ENCODE peak calls at places on chromosomes 1 and 21, in nine cellular contexts. E is AG04450; T is renal cortical epithelial cell; O is Calu3; U is NCI-H2107; V is foreskin fibroblast; F is lower lobe of right lung; G is activated T-helper 1 cell treated with anti-CD3 and anti-CD28 coated beads, Interleukin-12 subunit alpha, Interleukin-12 subunit beta, Interleukin-2, Interleukin-4 antibody, amounts not matched to agents 30 ng/mL and 10 ng/mL and 1 ng/mL, durations not matched to agents 14 hours and 24 hours and 36 hours; N is EL. Z is an unnamed sample.

GRCh38 chr1:167404161-167404888 is 114.0 kb downstream of the CD247 start:
- DNase-seq in E (no peak), T (no peak), O (no peak), U (no peak), V (no peak), F (no peak), G (no peak), N (no peak), Z (no peak)

GRCh38 chr1:77031101-77031662 is 163.9 kb downstream of the ST6GALNAC5 start:
- DNase-seq in E (peak; percentile 24), T (peak; percentile 73), O (no peak), U (no peak), V (peak; percentile 62), F (no peak), G (no peak), N (peak; percentile 69), Z (no peak)

GRCh38 chr1:160131803-160132565 is 16.4 kb downstream of the ATP1A2 start:
- DNase-seq in E (no peak), T (no peak), O (no peak), U (no peak), V (no peak), F (no peak), G (no peak), N (no peak), Z (no peak)

GRCh38 chr1:15757575-15758401 is 807 bp upstream of the FBLIM1 start:
- DNase-seq in E (no peak), T (no peak), O (no peak), U (no peak), V (peak; percentile 74), F (no peak), G (no peak), N (peak; percentile 43), Z (peak; percentile 54)

GRCh38 chr1:51327386-51327785 is 3.0 kb downstream of the TTC39A start:
- DNase-seq in E (no peak), T (no peak), O (no peak), U (no peak), V (no peak), F (no peak), G (no peak), N (no peak), Z (no peak)

GRCh38 chr1:173914366-173914871 is 2.7 kb downstream of the SERPINC1 start:
- DNase-seq in E (no peak), T (no peak), O (peak; percentile 58), U (no peak), V (peak; percentile 49), F (no peak), G (no peak), N (peak; percentile 21), Z (no peak)

GRCh38 chr1:206503591-206504362 is 3.6 kb upstream of the RASSF5 start:
- DNase-seq in E (peak; percentile 90), T (peak; percentile 94), O (peak; percentile 51), U (no peak), V (peak; percentile 92), F (peak; percentile 78), G (peak; percentile 11), N (peak; percentile 98), Z (peak; percentile 93)

GRCh38 chr1:206526064-206526911 is 19.0 kb downstream of the RASSF5 start:
- DNase-seq in E (no peak), T (no peak), O (no peak), U (no peak), V (no peak), F (no peak), G (no peak), N (no peak), Z (no peak)

GRCh38 chr1:207672525-207673130 is 27.7 kb downstream of the CR1L start:
- DNase-seq in E (no peak), T (peak; percentile 79), O (peak; percentile 53), U (peak; percentile 61), V (peak; percentile 56), F (no peak), G (no peak), N (peak; percentile 48), Z (peak; percentile 75)

GRCh38 chr1:23367451-23367790 is 2.2 kb downstream of the ZNF436 start:
- DNase-seq in E (no peak), T (no peak), O (no peak), U (no peak), V (no peak), F (no peak), G (no peak), N (no peak), Z (no peak)

GRCh38 chr21:25563399-25564116 is 43.7 kb downstream of the MRPL39 start:
- DNase-seq in E (no peak), T (peak; percentile 92), O (no peak), U (no peak), V (no peak), F (no peak), G (peak; percentile 28), N (peak; percentile 26), Z (no peak)

Z was measured in SJCRH30.